ENCODE peak calls at places on chromosome 7, in five cellular contexts. One of them, this sample, is unnamed.

GRCh38 chr7:22120391-22121053 is 174.8 kb upstream of the CDCA7L start:
- DNase-seq in A549: no peak
- DNase-seq in IMR-90: no peak
- DNase-seq in HepG2: no peak
- DNase-seq in K562: no peak
- DNase-seq in this sample: no peak

GRCh38 chr7:116259821-116260440 is 49.6 kb downstream of the TES start:
- DNase-seq in K562: no peak
- DNase-seq in A549: peak
- DNase-seq in HepG2: no peak
- DNase-seq in IMR-90: peak
- DNase-seq in this sample: no peak

GRCh38 chr7:27689045-27689877 is 26.6 kb upstream of the HIBADH start:
- DNase-seq in IMR-90: peak
- DNase-seq in K562: no peak
- DNase-seq in HepG2: peak
- DNase-seq in A549: no peak
- DNase-seq in this sample: peak

GRCh38 chr7:128113839-128114238 is 82.6 kb upstream of the LRRC4 start:
- DNase-seq in IMR-90: no peak
- DNase-seq in K562: no peak
- DNase-seq in HepG2: no peak
- DNase-seq in A549: no peak
- DNase-seq in this sample: peak

GRCh38 chr7:45181286-45181960 is 23.8 kb downstream of the RAMP3 start:
- DNase-seq in HepG2: no peak
- DNase-seq in IMR-90: no peak
- DNase-seq in A549: no peak
- DNase-seq in K562: no peak
- DNase-seq in this sample: no peak

GRCh38 chr7:23474098-23474828 is 4.0 kb upstream of the IGF2BP3 start:
- DNase-seq in K562: peak
- DNase-seq in A549: peak
- DNase-seq in IMR-90: peak
- DNase-seq in HepG2: peak
- DNase-seq in this sample: peak

GRCh38 chr7:22350466-22351328 is 6.3 kb downstream of the RAPGEF5 start:
- DNase-seq in A549: no peak
- DNase-seq in K562: peak
- DNase-seq in HepG2: peak
- DNase-seq in IMR-90: peak
- DNase-seq in this sample: no peak

GRCh38 chr7:43562383-43562782 is 20.5 kb upstream of the STK17A start:
- DNase-seq in IMR-90: no peak
- DNase-seq in A549: no peak
- DNase-seq in HepG2: no peak
- DNase-seq in K562: no peak
- DNase-seq in this sample: no peak

DNA sequence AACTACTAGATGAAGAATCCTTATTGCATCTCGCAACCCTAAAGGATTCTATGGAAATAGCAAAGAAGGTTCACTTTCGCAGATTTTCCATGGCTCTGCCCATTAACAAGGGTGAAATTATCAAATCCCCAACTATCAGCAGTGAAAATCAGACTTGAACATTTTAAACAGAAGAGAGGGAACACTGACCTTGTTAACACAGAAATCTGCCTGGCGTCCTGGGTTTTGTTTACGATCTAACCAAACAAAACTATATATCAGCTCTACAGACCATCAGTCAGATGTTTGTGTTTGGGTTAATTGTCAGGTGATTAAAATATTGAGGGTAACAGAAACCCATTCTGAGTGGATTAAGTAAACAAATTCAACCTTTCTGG is 1.9 kb downstream of the CTTNBP2 start:
- DNase-seq in IMR-90: no peak
- DNase-seq in HepG2: no peak
- DNase-seq in K562: no peak
- DNase-seq in A549: no peak
- DNase-seq in this sample: no peak
- H3K4me3 ChIP-seq in IMR-90: peak
- H3K4me3 ChIP-seq in HepG2: no peak
- H3K4me3 ChIP-seq in K562: no peak
- H3K4me3 ChIP-seq in A549: no peak
- H3K4me3 ChIP-seq in this sample: peak

DNA sequence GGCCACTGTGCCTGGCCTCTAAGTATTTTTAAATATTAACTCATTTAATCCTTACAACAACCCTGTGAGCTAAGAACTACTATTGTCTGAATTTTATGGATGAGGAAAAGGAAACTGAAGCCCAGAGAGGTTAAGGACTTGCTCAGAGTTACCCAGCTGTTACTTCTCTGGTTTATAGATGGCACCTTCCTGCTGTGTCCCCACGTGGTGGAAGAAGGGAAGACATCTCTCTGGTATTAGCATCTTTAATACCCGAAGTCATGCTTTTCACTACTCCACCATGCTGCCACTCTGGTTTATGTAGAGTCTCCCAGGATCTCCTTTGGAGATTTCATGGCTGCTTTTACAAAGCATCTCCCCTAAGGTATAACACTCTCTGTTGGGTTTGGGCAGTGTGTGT is 105.5 kb upstream of the MKLN1 start:
- DNase-seq in HepG2: no peak
- DNase-seq in IMR-90: no peak
- DNase-seq in A549: no peak
- DNase-seq in K562: no peak
- DNase-seq in this sample: no peak
- TF ChIP-seq MAFK in HepG2: no peak
- TF ChIP-seq MAFK in IMR-90: no peak
- TF ChIP-seq MAFK in A549: no peak
- TF ChIP-seq MAFK in K562: no peak
- TF ChIP-seq MAFK in this sample: no peak

GRCh38 chr7:101113860-101114259 is 13.0 kb upstream of the SERPINE1 start:
- DNase-seq in A549: no peak
- DNase-seq in K562: no peak
- DNase-seq in HepG2: no peak
- DNase-seq in IMR-90: no peak
- DNase-seq in this sample: no peak
- H3K4me3 ChIP-seq in A549: no peak
- H3K4me3 ChIP-seq in K562: no peak
- H3K4me3 ChIP-seq in HepG2: no peak
- H3K4me3 ChIP-seq in IMR-90: no peak
- H3K4me3 ChIP-seq in this sample: no peak

DNA sequence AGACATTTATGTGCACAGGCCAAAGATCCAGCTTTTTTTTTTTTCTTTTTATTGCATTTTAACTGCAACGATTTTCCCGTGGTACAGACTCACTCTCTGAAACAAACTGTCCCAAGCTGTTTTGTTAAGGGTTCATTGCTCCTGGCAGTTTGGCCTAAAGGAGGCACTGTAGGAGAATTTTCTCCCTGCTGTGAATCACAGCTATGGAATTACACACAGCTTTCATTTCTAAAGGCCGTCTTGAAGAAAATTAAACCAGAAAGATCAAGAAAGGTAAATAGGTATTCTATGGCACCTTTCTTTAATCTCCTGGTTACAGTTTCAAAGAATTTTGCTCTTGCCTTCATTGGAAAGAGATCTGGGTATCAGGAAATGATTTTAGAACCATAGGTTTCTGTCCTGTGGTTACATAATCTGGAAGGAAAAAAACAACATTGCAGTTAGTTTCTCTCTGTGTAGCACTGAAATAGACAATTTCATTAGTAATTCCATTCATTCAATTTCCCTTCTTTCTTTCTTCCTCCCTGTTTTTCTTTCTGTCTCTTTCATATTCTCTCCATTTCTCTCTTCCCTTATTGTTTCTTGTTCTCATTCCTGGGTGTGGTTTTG is 51.2 kb downstream of the PDK4 start:
- DNase-seq in A549: peak
- DNase-seq in HepG2: peak
- DNase-seq in IMR-90: peak
- DNase-seq in K562: no peak
- DNase-seq in this sample: no peak
- TF ChIP-seq MAFK in A549: no peak
- TF ChIP-seq MAFK in HepG2: no peak
- TF ChIP-seq MAFK in IMR-90: no peak
- TF ChIP-seq MAFK in K562: no peak
- TF ChIP-seq MAFK in this sample: no peak

GRCh38 chr7:107672183-107672582 is 11.6 kb downstream of the SLC26A4 start:
- DNase-seq in K562: no peak
- DNase-seq in IMR-90: no peak
- DNase-seq in A549: no peak
- DNase-seq in HepG2: no peak
- DNase-seq in this sample: no peak
- H3K4me3 ChIP-seq in K562: no peak
- H3K4me3 ChIP-seq in IMR-90: no peak
- H3K4me3 ChIP-seq in A549: no peak
- H3K4me3 ChIP-seq in HepG2: no peak
- H3K4me3 ChIP-seq in this sample: no peak

GRCh38 chr7:105493928-105494325 is 28.1 kb downstream of the PUS7 start:
- DNase-seq in K562: no peak
- DNase-seq in HepG2: no peak
- DNase-seq in IMR-90: peak
- DNase-seq in A549: no peak
- DNase-seq in this sample: no peak
- TF ChIP-seq MAFK in K562: no peak
- TF ChIP-seq MAFK in HepG2: no peak
- TF ChIP-seq MAFK in IMR-90: no peak
- TF ChIP-seq MAFK in A549: no peak
- TF ChIP-seq MAFK in this sample: no peak

GRCh38 chr7:140673063-140673769 is 471 bp downstream of the ADCK2 start:
- DNase-seq in A549: peak
- DNase-seq in HepG2: no peak
- DNase-seq in IMR-90: no peak
- DNase-seq in K562: peak
- DNase-seq in this sample: peak

GRCh38 chr7:140675726-140676125 is 3.0 kb downstream of the ADCK2 start:
- DNase-seq in K562: no peak
- DNase-seq in IMR-90: no peak
- DNase-seq in A549: no peak
- DNase-seq in HepG2: no peak
- DNase-seq in this sample: no peak

GRCh38 chr7:140674899-140675701 is 2.4 kb downstream of the ADCK2 start:
- DNase-seq in HepG2: peak
- DNase-seq in IMR-90: peak
- DNase-seq in K562: peak
- DNase-seq in A549: peak
- DNase-seq in this sample: no peak

GRCh38 chr7:140673770-140674155 is 1.0 kb downstream of the ADCK2 start:
- DNase-seq in IMR-90: no peak
- DNase-seq in A549: no peak
- DNase-seq in K562: no peak
- DNase-seq in HepG2: no peak
- DNase-seq in this sample: no peak

DNA sequence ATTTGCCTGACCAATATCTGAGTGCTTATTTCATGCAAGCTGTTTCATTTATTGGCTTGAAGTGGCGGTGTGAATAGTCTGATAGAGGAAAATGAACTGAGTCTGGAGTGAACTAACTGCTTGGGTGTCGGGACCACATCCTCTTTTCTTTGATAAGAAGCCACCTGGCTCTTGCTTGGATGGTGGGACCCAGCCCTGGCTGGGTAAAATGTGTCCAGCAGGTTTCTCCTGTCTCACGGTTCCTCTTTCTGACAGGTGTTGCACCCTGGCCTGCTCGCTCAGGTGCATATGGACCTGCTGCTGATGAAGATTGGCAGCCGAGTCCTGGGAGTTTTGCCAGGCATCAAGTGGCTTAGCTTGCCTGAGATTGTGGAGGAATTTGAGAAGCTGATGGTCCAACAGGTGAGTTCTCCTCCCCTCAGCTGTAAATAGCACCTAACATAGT is 1.6 kb downstream of the ADCK2 start:
- DNase-seq in A549: no peak
- DNase-seq in IMR-90: no peak
- DNase-seq in HepG2: no peak
- DNase-seq in K562: no peak
- DNase-seq in this sample: no peak
- H3K4me3 ChIP-seq in A549: no peak
- H3K4me3 ChIP-seq in IMR-90: no peak
- H3K4me3 ChIP-seq in HepG2: no peak
- H3K4me3 ChIP-seq in K562: no peak
- H3K4me3 ChIP-seq in this sample: no peak